ENCODE peak calls at places on chromosomes 5 and 9, in nine cellular contexts. X is colonic mucosa, Q is HFF-Myc, Z is Calu3, G is OCI-LY7, L is pancreas, V is nephron progenitor cell, Y is WTC11, U is cardiac fibroblast. H is an unnamed sample.

GRCh38 chr9:114049453-114050225 is 28.5 kb downstream of the AMBP start:
- DNase-seq in X (no peak), Q (no peak), Z (no peak), G (no peak), L (no peak), V (no peak), Y (no peak), U (no peak), H (no peak)

GRCh38 chr9:94779101-94779500 is 52.6 kb downstream of the AOPEP start:
- DNase-seq in X (no peak), Q (no peak), Z (no peak), G (no peak), L (no peak), V (no peak), Y (no peak), U (no peak), H (no peak)

GRCh38 chr9:113479150-113479761 is 15.7 kb downstream of the RGS3 start:
- DNase-seq in X (no peak), Q (no peak), Z (peak), G (no peak), L (no peak), V (no peak), Y (no peak), U (no peak), H (peak)

GRCh38 chr5:59317023-59317771 is 576.3 kb downstream of the PDE4D start:
- DNase-seq in X (peak), Q (peak), Z (no peak), G (no peak), L (no peak), V (no peak), Y (no peak), U (peak), H (peak)

GRCh38 chr9:70485273-70485858 is 70.9 kb upstream of the KLF9 start:
- DNase-seq in X (peak), Q (no peak), Z (no peak), G (no peak), L (no peak), V (no peak), Y (no peak), U (peak), H (peak)

GRCh38 chr5:180649297-180650039 is at the start of gene FLT4:
- DNase-seq in X (no peak), Q (no peak), Z (no peak), G (no peak), L (no peak), V (peak), Y (peak), U (no peak), H (peak)

GRCh38 chr9:88106492-88106891 is 31.8 kb downstream of the SPATA31C2 start:
- DNase-seq in X (peak), Q (no peak), Z (peak), G (no peak), L (no peak), V (no peak), Y (peak), U (peak), H (peak)

GRCh38 chr5:81787843-81788242 is 36.9 kb upstream of the SSBP2 start:
- DNase-seq in X (peak), Q (peak), Z (no peak), G (peak), L (peak), V (no peak), Y (no peak), U (peak), H (peak)

GRCh38 chr9:72454871-72455471 is 66.4 kb upstream of the TMC1 start:
- DNase-seq in X (no peak), Q (no peak), Z (peak), G (no peak), L (no peak), V (no peak), Y (no peak), U (peak), H (no peak)

GRCh38 chr9:33619666-33620404 is 95.8 kb downstream of the ANKRD18B start:
- DNase-seq in X (no peak), Q (peak), Z (no peak), G (no peak), L (no peak), V (no peak), Y (no peak), U (peak), H (peak)

GRCh38 chr5:14229181-14229580 is 86.0 kb downstream of the TRIO start:
- DNase-seq in X (no peak), Q (no peak), Z (no peak), G (no peak), L (no peak), V (no peak), Y (no peak), U (no peak), H (no peak)

GRCh38 chr9:37970301-37971106 is 66.6 kb upstream of the SLC25A51 start:
- DNase-seq in X (no peak), Q (no peak), Z (no peak), G (no peak), L (no peak), V (no peak), Y (no peak), U (no peak), H (no peak)

GRCh38 chr5:147177125-147177840 is 57.5 kb upstream of the STK32A start:
- DNase-seq in X (no peak), Q (no peak), Z (no peak), G (no peak), L (no peak), V (no peak), Y (no peak), U (peak), H (no peak)

GRCh38 chr5:132640613-132641012 is 17.4 kb upstream of the IL13 start:
- DNase-seq in X (no peak), Q (no peak), Z (no peak), G (no peak), L (no peak), V (no peak), Y (no peak), U (no peak), H (no peak)

GRCh38 chr5:343461-344401 is 22.2 kb downstream of the AHRR start:
- DNase-seq in X (peak), Q (no peak), Z (peak), G (no peak), L (no peak), V (peak), Y (peak), U (peak), H (peak)

GRCh38 chr9:124839612-124840299 is 13.5 kb upstream of the WDR38 start:
- DNase-seq in X (no peak), Q (no peak), Z (no peak), G (peak), L (no peak), V (peak), Y (peak), U (peak), H (peak)

GRCh38 chr9:124505006-124505900 is 1.9 kb downstream of the NR5A1 start:
- DNase-seq in X (no peak), Q (no peak), Z (no peak), G (no peak), L (no peak), V (no peak), Y (peak), U (no peak), H (no peak)

GRCh38 chr5:170312666-170313065 is 15.1 kb upstream of the LCP2 start:
- DNase-seq in X (no peak), Q (no peak), Z (no peak), G (no peak), L (no peak), V (no peak), Y (no peak), U (peak), H (peak)

GRCh38 chr9:89953824-89954223 is 349.0 kb downstream of the GADD45G start:
- DNase-seq in X (no peak), Q (no peak), Z (no peak), G (no peak), L (no peak), V (no peak), Y (no peak), U (no peak), H (no peak)

GRCh38 chr5:62720036-62720441 is 141.4 kb downstream of the LRRC70 start:
- DNase-seq in X (no peak), Q (peak), Z (peak), G (peak), L (no peak), V (peak), Y (peak), U (peak), H (peak)

GRCh38 chr5:110040178-110040577 is 350.5 kb downstream of the MAN2A1 start:
- DNase-seq in X (no peak), Q (no peak), Z (no peak), G (no peak), L (no peak), V (no peak), Y (no peak), U (no peak), H (no peak)
- TF ChIP-seq CTCF in X (no peak), Q (peak), Z (no peak), G (peak), L (no peak), V (no peak), Y (no peak), U (peak), H (no peak)

GRCh38 chr5:120817044-120817985 is 353.2 kb downstream of the PRR16 start:
- DNase-seq in X (no peak), Q (no peak), Z (peak), G (no peak), L (no peak), V (no peak), Y (peak), U (peak), H (peak)
- TF ChIP-seq CTCF in X (no peak), Q (peak), Z (peak), G (peak), L (no peak), V (peak), Y (peak), U (peak), H (peak)

GRCh38 chr5:31993182-31993961 is 180.7 kb downstream of the GOLPH3 start:
- DNase-seq in X (no peak), Q (peak), Z (no peak), G (peak), L (no peak), V (no peak), Y (no peak), U (peak), H (no peak)
- TF ChIP-seq CTCF in X (no peak), Q (no peak), Z (no peak), G (no peak), L (no peak), V (no peak), Y (no peak), U (no peak), H (no peak)

GRCh38 chr9:80292231-80292630 is 720.5 kb downstream of the TLE4 start:
- DNase-seq in X (no peak), Q (no peak), Z (no peak), G (no peak), L (no peak), V (no peak), Y (no peak), U (no peak), H (no peak)
- TF ChIP-seq CTCF in X (no peak), Q (no peak), Z (no peak), G (no peak), L (no peak), V (no peak), Y (no peak), U (no peak), H (no peak)

DNA sequence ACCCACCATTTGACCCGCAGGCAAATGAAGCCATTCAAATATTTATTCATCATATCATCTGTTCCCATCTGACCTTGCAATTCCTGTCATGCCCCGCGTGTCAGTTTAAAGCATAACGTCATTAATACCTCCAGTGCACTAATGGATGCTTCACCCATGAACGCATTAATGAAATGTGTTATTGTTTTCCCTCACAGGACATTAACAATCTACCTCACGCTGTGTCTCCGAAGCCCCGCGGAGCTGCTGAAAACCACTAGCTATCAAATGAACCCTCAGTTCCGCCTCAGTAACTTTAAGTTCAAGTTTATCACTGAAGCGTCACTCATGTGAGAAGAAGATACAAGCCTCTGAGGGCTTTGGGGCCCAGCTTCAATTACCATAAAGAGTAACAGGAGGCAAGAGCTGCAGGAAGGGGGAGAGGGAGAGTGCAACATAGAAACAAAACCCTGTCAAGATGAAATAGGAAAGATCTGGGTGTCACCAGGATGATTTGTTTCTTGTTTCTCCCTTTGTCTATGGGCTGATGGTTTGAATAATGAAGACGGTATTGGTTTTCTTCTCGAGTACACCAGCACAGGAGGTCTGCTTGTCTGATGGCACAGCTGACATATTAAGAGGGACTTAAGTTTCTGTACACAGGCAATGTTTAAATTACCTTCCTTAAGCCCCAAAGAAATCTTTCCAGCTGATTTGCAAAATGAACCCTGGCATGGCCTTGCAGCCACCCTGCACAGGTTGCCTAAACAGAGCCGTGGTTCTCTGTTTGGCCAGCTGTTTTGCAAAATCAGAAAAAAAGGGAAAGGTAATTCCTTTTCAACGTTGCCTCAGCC is 139.3 kb downstream of the RASEF start:
- DNase-seq in X (no peak), Q (no peak), Z (no peak), G (peak), L (no peak), V (peak), Y (no peak), U (no peak), H (peak)
- TF ChIP-seq CTCF in X (no peak), Q (no peak), Z (no peak), G (no peak), L (no peak), V (no peak), Y (no peak), U (no peak), H (no peak)

GRCh38 chr5:116242363-116242762 is 157.5 kb downstream of the COMMD10 start:
- DNase-seq in X (no peak), Q (no peak), Z (no peak), G (no peak), L (no peak), V (no peak), Y (no peak), U (peak), H (no peak)

GRCh38 chr5:116234681-116235080 is 149.9 kb downstream of the COMMD10 start:
- DNase-seq in X (no peak), Q (no peak), Z (no peak), G (no peak), L (no peak), V (no peak), Y (no peak), U (no peak), H (no peak)

DNA sequence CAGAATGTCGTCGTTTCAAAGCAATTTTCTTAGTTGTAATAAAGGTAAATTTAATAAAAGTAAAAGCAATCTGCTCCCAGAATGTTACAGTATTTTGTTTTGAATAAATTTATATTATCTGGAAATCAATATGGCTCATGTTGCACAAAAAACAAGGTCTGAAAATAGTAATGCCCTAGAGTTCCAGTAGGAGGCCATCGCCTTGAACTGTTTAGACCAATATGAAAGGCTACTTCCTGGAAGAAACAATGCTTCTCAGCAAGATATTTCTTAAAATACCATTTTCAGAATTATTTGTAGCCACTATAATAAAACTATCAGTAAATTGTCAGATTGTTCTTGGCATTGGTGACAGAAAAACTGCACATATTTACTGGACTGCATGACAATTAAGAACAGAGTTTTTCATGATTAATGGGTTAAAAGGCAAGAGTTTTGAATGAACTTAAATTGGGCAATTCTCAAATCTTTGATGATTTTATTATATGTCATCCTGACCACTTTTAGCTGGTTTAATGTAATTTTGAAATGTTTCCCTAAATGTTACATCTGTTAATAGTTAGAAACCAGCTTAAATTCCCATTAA is 153.2 kb downstream of the COMMD10 start:
- DNase-seq in X (no peak), Q (no peak), Z (no peak), G (no peak), L (no peak), V (no peak), Y (no peak), U (peak), H (no peak)
- TF ChIP-seq CTCF in X (no peak), Q (peak), Z (peak), G (peak), L (no peak), V (peak), Y (no peak), U (peak), H (peak)

DNA sequence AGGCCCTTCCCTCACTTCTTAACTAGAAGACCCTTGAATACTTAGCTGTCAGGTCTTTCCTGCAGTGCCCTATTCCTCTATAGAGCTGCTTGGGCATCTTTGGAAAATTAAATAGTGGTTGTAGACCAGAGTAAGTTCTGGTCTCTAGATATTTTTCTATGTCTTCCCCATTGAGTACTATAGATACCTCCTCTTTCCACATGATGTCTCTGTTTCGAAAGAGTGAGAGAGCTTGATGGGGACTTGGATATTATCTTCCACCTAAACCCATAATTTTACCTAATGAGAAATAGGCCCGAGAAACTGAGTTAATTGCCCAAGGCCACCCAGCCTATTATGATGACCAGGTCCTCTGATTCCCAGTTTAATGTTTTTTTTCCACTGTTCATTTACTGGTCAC is 40.2 kb downstream of the SPEF2 start:
- DNase-seq in X (no peak), Q (no peak), Z (no peak), G (no peak), L (no peak), V (no peak), Y (no peak), U (no peak), H (no peak)
- TF ChIP-seq CTCF in X (no peak), Q (no peak), Z (no peak), G (peak), L (no peak), V (no peak), Y (no peak), U (no peak), H (no peak)

DNA sequence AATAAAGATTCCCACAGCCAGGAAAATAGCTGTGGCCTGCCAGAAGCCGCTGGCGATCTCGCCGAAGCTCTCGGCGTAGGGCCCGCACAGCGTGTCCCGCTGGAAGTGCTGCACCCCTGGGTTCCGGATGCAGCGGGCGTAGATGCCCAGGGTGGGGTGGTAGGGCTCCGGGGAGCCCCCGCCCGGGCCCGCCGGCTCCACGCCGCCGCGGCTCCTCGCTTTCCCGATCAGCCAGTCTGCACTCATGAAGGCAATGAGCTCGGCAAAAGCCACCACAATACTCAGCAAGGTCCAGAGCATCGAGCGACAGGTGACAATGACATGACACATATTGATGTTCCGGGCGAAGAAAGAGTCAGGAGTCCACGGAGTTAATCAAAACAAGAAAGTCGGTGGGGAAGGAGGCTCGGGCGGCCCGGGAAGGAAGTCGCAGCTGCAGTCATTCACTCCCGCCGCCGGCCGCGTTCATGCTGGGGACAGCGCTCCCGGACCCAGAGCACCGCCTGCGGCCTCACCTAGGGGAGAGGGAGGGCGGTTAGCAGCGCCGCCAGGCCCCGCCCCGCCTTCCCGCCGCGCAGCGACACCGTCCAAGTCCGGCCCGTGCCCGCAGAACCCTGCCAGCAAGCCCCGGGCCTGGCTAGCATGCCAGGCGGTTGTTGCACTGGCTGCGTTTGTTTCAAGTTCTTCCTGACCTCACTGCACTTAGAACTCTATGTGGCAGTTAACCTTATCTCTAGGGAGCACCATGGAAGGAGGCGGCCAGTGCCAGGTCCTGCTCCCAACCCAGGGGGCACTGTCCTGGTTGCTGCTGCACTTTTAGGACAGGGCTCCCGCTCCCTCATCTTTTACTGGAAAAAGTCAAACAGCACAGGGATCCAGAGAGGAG is 138.4 kb downstream of the LHFPL2 start:
- DNase-seq in X (peak), Q (no peak), Z (peak), G (peak), L (peak), V (peak), Y (peak), U (no peak), H (peak)
- TF ChIP-seq CTCF in X (no peak), Q (no peak), Z (no peak), G (peak), L (no peak), V (no peak), Y (no peak), U (no peak), H (peak)

GRCh38 chr9:126459126-126459525 is 132.5 kb downstream of the MVB12B start:
- DNase-seq in X (no peak), Q (no peak), Z (no peak), G (no peak), L (no peak), V (no peak), Y (no peak), U (no peak), H (no peak)

GRCh38 chr9:126454795-126455194 is 128.2 kb downstream of the MVB12B start:
- DNase-seq in X (no peak), Q (no peak), Z (no peak), G (no peak), L (no peak), V (no peak), Y (no peak), U (no peak), H (no peak)

GRCh38 chr9:126456802-126457547 is 130.3 kb downstream of the MVB12B start:
- DNase-seq in X (no peak), Q (no peak), Z (no peak), G (no peak), L (no peak), V (no peak), Y (no peak), U (no peak), H (no peak)

GRCh38 chr9:126454250-126454649 is 127.6 kb downstream of the MVB12B start:
- DNase-seq in X (no peak), Q (no peak), Z (no peak), G (no peak), L (no peak), V (no peak), Y (no peak), U (no peak), H (no peak)

DNA sequence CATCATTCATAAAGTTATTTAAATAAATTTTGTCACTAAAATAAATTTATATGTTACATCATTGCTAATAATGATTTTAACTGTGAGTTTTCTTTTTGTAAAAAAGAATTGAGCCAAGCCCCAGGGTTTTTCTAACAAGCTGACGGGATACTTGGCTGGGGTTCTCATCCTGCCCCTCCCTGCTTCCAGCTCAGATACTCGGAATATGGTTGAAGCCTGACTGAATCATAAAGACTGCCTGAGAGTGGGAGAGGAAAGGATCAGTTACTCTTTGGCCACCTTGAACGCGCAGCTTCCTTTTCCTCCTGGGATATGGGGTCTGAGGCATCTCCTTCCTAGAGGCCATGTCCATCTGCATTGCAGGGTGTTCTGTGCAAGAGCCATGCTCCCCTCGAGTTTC is 129.8 kb downstream of the MVB12B start:
- DNase-seq in X (no peak), Q (no peak), Z (no peak), G (no peak), L (no peak), V (no peak), Y (no peak), U (peak), H (no peak)
- TF ChIP-seq CTCF in X (no peak), Q (no peak), Z (no peak), G (no peak), L (no peak), V (no peak), Y (no peak), U (no peak), H (no peak)

H was measured in hepatocyte.